ENCODE peak calls at places on chromosome 13, in eight cellular contexts. W is EL; S is NCI-H2081 treated with DMSO at 0.1 percent for 48 hours; B is stimulated activated CD4-positive, alpha-beta T cell treated with anti-CD3 and anti-CD28 coated beads, Interleukin-1b, Interleukin-23, amount 100 ng/mL, for 48 hours; Y is anterior cingulate cortex; N is fibroblast of the aortic adventitia; L is neural crest cell; T is erythroblast. A is an unnamed sample.

GRCh38 chr13:28532226-28533048 is 37.5 kb upstream of the FLT1 start:
- DNase-seq in W (peak), S (no peak), B (no peak), Y (no peak), N (no peak), L (peak), T (peak), A (no peak)

GRCh38 chr13:25575562-25575961 is 203.8 kb downstream of the ATP8A2 start:
- DNase-seq in W (no peak), S (no peak), B (no peak), Y (no peak), N (no peak), L (no peak), T (no peak), A (no peak)

GRCh38 chr13:42720116-42720857 is 61.1 kb upstream of the FAM216B start:
- DNase-seq in W (peak), S (no peak), B (peak), Y (no peak), N (peak), L (no peak), T (peak), A (peak)

GRCh38 chr13:28636677-28637317 is 22.1 kb upstream of the POMP start:
- DNase-seq in W (peak), S (no peak), B (peak), Y (no peak), N (peak), L (peak), T (peak), A (peak)

GRCh38 chr13:114064516-114065140 is 67.8 kb downstream of the RASA3 start:
- DNase-seq in W (no peak), S (no peak), B (no peak), Y (no peak), N (peak), L (peak), T (no peak), A (peak)

GRCh38 chr13:112699318-112699918 is 9.6 kb downstream of the ATP11A start:
- DNase-seq in W (no peak), S (no peak), B (no peak), Y (no peak), N (no peak), L (no peak), T (no peak), A (no peak)

GRCh38 chr13:35906636-35907035 is 224.5 kb downstream of the DCLK1 start:
- DNase-seq in W (no peak), S (no peak), B (no peak), Y (no peak), N (no peak), L (no peak), T (no peak), A (no peak)

GRCh38 chr13:37319041-37319443 is 213.6 kb upstream of the CSNK1A1L start:
- DNase-seq in W (peak), S (no peak), B (no peak), Y (no peak), N (peak), L (no peak), T (no peak), A (peak)

GRCh38 chr13:31950121-31950810 is 81.3 kb upstream of the FRY start:
- DNase-seq in W (no peak), S (no peak), B (no peak), Y (no peak), N (no peak), L (no peak), T (no peak), A (no peak)

GRCh38 chr13:26457212-26457611 is 100.3 kb upstream of the WASF3 start:
- DNase-seq in W (peak), S (no peak), B (no peak), Y (no peak), N (no peak), L (no peak), T (no peak), A (no peak)

GRCh38 chr13:62212246-62212645 is 796.6 kb upstream of the PCDH20 start:
- DNase-seq in W (no peak), S (no peak), B (no peak), Y (no peak), N (no peak), L (no peak), T (no peak), A (no peak)

GRCh38 chr13:80477641-80478443 is 136.9 kb upstream of the SPRY2 start:
- DNase-seq in W (no peak), S (no peak), B (no peak), Y (no peak), N (no peak), L (no peak), T (no peak), A (no peak)

GRCh38 chr13:85896516-85897450 is 97.6 kb upstream of the SLITRK6 start:
- DNase-seq in W (no peak), S (no peak), B (no peak), Y (no peak), N (no peak), L (no peak), T (no peak), A (no peak)

GRCh38 chr13:102097708-102098107 is 304.1 kb downstream of the FGF14 start:
- DNase-seq in W (no peak), S (no peak), B (no peak), Y (no peak), N (no peak), L (no peak), T (no peak), A (no peak)

GRCh38 chr13:66981912-66982311 is 248.2 kb downstream of the PCDH9 start:
- DNase-seq in W (no peak), S (no peak), B (no peak), Y (no peak), N (no peak), L (no peak), T (no peak), A (no peak)

GRCh38 chr13:95643009-95643408 is 1.5 kb downstream of the DZIP1 start:
- DNase-seq in W (no peak), S (no peak), B (no peak), Y (no peak), N (no peak), L (no peak), T (no peak), A (no peak)

GRCh38 chr13:32791545-32792172 is 205.4 kb downstream of the PDS5B start:
- DNase-seq in W (peak), S (no peak), B (peak), Y (no peak), N (no peak), L (no peak), T (no peak), A (no peak)

GRCh38 chr13:27038323-27038722 is 133.3 kb downstream of the USP12 start:
- DNase-seq in W (peak), S (no peak), B (no peak), Y (no peak), N (peak), L (no peak), T (no peak), A (peak)

GRCh38 chr13:48979892-48980291 is 4.2 kb downstream of the FNDC3A start:
- DNase-seq in W (no peak), S (no peak), B (no peak), Y (no peak), N (no peak), L (no peak), T (peak), A (no peak)

GRCh38 chr13:51811046-51811445 is 7.1 kb upstream of the DHRS12 start:
- DNase-seq in W (no peak), S (no peak), B (no peak), Y (no peak), N (no peak), L (no peak), T (no peak), A (no peak)

GRCh38 chr13:37295573-37295972 is 190.1 kb upstream of the CSNK1A1L start:
- DNase-seq in W (no peak), S (no peak), B (no peak), Y (no peak), N (no peak), L (no peak), T (no peak), A (no peak)

A was measured in fibroblast of lung.